ENCODE peak calls at places on chromosomes 16 and 17, in six cellular contexts. C is Panc1, D is adrenal gland, Z is mammary epithelial cell, H is colonic mucosa, Q is GM23248. E is an unnamed sample.
A peak's percentile ranks its signal among the peaks of the same experiment; 100 is the strongest.

GRCh38 chr16:79856581-79856980 is 256.0 kb upstream of the MAF start:
- DNase-seq in C (no peak), D (no peak), Z (no peak), H (no peak), Q (no peak), E (no peak)

GRCh38 chr17:5780476-5780875 is 196.2 kb upstream of the NLRP1 start:
- DNase-seq in C (no peak), D (no peak), Z (peak; percentile 61), H (no peak), Q (peak; percentile 88), E (no peak)

GRCh38 chr17:7932483-7932891 is 481 bp downstream of the CNTROB start:
- DNase-seq in C (no peak), D (peak; percentile 32), Z (peak; percentile 32), H (peak; percentile 45), Q (peak; percentile 56), E (no peak)

GRCh38 chr17:38886643-38887010 is 16.8 kb downstream of the LASP1 start:
- DNase-seq in C (no peak), D (no peak), Z (no peak), H (peak; percentile 68), Q (no peak), E (no peak)

GRCh38 chr17:58829172-58829637 is 73.6 kb downstream of the PPM1E start:
- DNase-seq in C (no peak), D (no peak), Z (no peak), H (peak; percentile 24), Q (no peak), E (no peak)

GRCh38 chr17:48134912-48135480 is 27.4 kb downstream of the SNX11 start:
- DNase-seq in C (no peak), D (no peak), Z (no peak), H (no peak), Q (no peak), E (no peak)

GRCh38 chr17:19948100-19948943 is 29.3 kb downstream of the AKAP10 start:
- DNase-seq in C (no peak), D (no peak), Z (no peak), H (no peak), Q (no peak), E (no peak)

GRCh38 chr17:67160791-67161190 is 84.2 kb downstream of the HELZ start:
- DNase-seq in C (no peak), D (no peak), Z (no peak), H (no peak), Q (no peak), E (no peak)

GRCh38 chr17:81964081-81964849 is 3.3 kb upstream of the NOTUM start:
- DNase-seq in C (no peak), D (no peak), Z (no peak), H (no peak), Q (no peak), E (no peak)

GRCh38 chr17:37088459-37088858 is 139.7 kb downstream of the AATF start:
- DNase-seq in C (no peak), D (no peak), Z (peak; percentile 79), H (no peak), Q (no peak), E (no peak)

GRCh38 chr17:44559288-44560249 is 2.3 kb downstream of the FZD2 start:
- DNase-seq in C (no peak), D (no peak), Z (no peak), H (no peak), Q (peak; percentile 33), E (no peak)
- H3K27ac ChIP-seq in C (peak overlapping the region; percentile 62), D (no peak overlapping the region), Z (no peak overlapping the region), H (no peak overlapping the region), Q (no peak overlapping the region), E (no peak overlapping the region)

DNA sequence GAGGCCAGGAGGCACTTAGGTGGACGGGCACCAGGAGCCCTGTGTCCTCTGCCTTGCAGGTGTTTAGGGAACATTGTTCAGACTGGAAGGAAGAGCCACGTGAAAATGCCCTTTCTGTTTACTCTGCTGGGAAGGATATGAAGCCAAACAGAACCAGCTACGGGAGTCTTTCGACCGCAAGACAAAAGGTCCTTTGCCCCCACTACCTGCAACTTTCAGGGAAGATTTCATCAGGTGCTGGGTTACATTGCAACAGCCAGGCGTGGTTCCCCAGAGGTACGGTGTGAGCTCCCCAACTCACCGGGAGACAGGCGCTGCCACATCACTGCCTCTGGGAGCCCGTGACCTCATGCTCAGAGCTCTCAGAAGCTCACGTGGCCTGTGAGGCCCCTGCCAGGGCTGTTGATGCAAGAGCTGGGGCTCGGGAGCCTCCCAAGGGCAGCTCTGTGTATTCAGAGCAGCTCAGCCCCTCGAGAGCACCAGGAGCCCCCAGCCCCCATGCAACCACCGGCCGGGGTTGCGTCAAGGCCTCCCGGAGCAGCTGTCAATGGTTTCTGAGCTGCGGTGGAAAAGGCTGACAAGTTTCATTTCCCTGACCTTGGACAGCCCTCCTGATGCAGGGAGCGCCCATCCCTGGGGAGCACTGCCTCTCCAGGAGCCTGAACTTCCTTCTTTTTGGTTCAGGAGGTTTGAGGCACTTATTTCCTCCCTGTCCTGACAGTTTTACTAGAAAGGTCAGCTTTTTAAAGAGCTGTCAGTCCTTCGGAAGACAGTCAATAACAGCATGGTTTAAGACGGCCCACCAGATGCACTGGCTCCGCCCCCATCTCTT is 42.1 kb downstream of the TBC1D16 start:
- DNase-seq in C (no peak), D (peak; percentile 93), Z (peak; percentile 3), H (peak; percentile 78), Q (peak; percentile 98), E (peak; percentile 48)
- H3K27ac ChIP-seq in C (peak overlapping the region; percentile 80), D (peak overlapping the region; percentile 38), Z (no peak overlapping the region), H (peak overlapping the region; percentile 56), Q (peak overlapping the region; percentile 65), E (peak overlapping the region; percentile 96)

DNA sequence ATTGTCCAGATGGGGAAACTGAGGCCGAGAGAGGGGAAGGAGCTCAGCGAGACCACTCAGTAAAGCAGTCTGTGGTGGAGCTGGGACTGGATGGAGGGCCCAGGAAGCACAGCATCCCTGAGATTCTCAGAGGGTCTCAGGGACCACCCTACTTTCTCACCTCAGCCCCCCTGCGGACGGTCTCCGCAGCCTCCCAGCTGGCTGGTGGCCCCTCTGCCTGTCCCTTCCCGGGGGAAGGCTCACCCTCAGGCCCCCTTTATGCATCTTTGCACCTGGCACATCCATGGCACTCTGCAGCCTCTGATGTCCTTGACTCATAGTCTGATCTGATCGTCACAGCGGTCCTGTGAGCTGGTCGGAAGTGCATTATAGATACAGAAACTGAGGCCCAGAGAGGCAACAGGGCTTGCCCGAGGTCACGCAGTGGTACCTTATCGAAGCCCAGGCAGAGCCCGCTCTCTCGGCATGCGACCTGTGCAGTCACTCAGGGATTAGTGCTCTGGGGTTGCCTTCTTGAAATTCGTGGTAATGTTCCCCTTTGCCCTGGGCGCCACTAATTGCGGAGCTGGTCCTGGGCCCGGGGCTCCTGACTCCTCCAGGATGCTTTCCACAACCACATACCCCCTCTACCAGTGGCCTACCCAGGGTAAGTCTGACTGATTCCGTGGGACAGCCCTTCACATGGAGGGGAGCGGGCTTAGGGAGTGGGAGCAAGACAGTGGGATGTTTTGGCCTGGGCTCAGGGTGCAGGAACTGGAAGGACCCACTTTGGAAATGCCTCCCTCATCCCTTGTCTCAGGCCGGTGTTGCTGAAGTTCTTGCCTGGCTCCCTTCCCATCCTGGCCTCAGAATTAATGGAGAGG is 24.4 kb downstream of the RAB11FIP4 start:
- DNase-seq in C (no peak), D (no peak), Z (no peak), H (no peak), Q (no peak), E (no peak)
- H3K27ac ChIP-seq in C (no peak overlapping the region), D (no peak overlapping the region), Z (no peak overlapping the region), H (no peak overlapping the region), Q (no peak overlapping the region), E (no peak overlapping the region)

DNA sequence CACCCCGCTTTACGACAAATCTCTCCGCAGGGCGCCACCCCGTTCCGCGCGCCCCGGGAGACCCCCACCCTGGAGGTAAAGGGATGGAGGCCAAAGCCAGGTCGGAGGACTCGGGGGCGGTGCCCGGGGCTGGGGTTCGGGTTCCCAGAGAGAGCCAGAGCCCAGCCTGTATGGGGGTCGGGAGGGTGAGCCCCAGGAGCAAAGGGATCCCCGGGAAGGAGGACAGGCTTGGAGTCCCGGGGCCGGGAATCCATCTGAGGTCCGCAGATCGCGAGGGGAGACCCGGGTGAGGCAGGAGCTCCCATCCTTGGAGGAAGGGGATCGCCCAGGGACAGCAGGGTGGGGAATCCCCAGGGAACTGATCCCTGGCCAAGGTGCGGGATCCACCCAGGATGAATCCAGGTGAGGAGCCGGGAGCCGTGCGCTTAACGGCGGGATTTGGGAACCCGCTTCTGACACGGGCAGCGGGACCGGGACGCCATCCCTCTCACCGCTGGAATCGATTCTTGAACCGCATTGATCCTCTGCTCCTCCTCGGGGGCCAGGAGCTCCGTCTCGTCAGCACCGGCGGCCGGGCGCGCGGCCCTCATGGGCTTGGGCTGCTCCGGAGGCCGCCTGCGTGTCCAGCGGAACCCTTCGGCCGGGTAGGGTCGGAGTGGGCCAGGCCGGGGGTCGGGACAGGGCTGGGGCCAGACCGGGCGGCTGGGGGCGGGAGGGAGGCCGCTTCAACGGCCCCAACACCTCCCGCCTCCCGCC is at the start of gene MMD:
- DNase-seq in C (no peak), D (no peak), Z (peak; percentile 63), H (peak; percentile 77), Q (peak; percentile 33), E (no peak)
- H3K27ac ChIP-seq in C (peak within 1 kb of the TSS; percentile 79), D (peak within 1 kb of the TSS; percentile 81), Z (peak within 1 kb of the TSS; percentile 89), H (peak within 1 kb of the TSS; percentile 72), Q (no peak within 1 kb of the TSS), E (peak within 1 kb of the TSS; percentile 27)

DNA sequence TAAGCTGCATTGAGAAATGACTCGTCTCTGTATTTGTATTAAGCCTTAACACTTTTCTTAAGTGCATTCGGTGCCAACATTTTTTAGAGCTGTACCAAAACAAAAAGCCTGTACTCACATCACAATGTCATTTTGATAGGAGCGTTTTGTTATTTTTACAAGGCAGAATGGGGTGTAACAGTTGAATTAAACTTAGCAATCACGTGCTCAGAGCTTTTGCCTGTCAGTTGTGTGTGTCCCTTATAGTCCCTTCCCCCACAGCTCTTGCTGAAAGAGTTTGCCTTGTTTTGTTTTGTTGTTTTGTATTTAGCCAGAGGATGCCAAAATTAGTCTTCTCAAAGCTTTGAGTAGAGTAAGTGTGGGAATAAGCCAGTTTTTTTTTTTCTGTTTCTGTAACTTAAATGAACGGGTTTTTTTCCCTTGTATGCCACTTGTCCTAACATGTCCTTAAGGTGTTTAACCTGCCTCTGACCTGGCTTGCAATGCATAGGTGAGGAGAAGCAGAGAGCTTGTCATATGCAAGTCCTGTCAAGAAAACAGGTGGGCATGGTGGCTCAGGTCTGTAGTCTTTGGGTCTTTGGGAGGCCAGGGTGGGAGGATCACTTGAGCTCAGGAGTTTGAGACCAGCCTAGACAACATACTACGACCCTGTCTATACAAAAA is 4.6 kb upstream of the MAPK8IP3 start:
- DNase-seq in C (no peak), D (no peak), Z (peak; percentile 79), H (no peak), Q (no peak), E (peak; percentile 76)
- H3K27ac ChIP-seq in C (no peak overlapping the region), D (no peak overlapping the region), Z (peak overlapping the region; percentile 57), H (no peak overlapping the region), Q (no peak overlapping the region), E (peak overlapping the region; percentile 94)

GRCh38 chr17:2025220-2025621 is at the start of gene RTN4RL1:
- DNase-seq in C (no peak), D (peak; percentile 87), Z (peak; percentile 85), H (peak; percentile 62), Q (peak; percentile 62), E (peak; percentile 53)
- H3K27ac ChIP-seq in C (no peak within 1 kb of the TSS), D (peak within 1 kb of the TSS; percentile 66), Z (no peak within 1 kb of the TSS), H (no peak within 1 kb of the TSS), Q (no peak within 1 kb of the TSS), E (no peak within 1 kb of the TSS)

E was measured in epithelial cell of prostate.